ENCODE peak calls at places on chromosomes 1 and 21, in ten cellular contexts. Q, K, V, N, F, I, S, P, J and G are unnamed samples.

GRCh38 chr1:43853161-43853921 is 80.3 kb upstream of the ARTN start:
- DNase-seq in Q (no peak), K (no peak), V (no peak), N (peak; percentile 50), F (peak; percentile 68), I (no peak), S (no peak), P (no peak), J (peak; percentile 73), G (peak; percentile 89)

GRCh38 chr1:71074681-71075080 is 6.2 kb downstream of the ZRANB2 start:
- DNase-seq in Q (no peak), K (no peak), V (no peak), N (no peak), F (no peak), I (no peak), S (no peak), P (no peak), J (no peak), G (peak; percentile 41)

GRCh38 chr1:206674745-206675175 is 9.9 kb upstream of the MAPKAPK2 start:
- DNase-seq in Q (no peak), K (no peak), V (no peak), N (peak; percentile 99), F (peak; percentile 96), I (peak; percentile 91), S (no peak), P (no peak), J (peak; percentile 97), G (peak; percentile 99)

GRCh38 chr1:168824418-168824817 is 95.4 kb upstream of the DPT start:
- DNase-seq in Q (no peak), K (no peak), V (no peak), N (no peak), F (no peak), I (no peak), S (no peak), P (no peak), J (no peak), G (no peak)

GRCh38 chr1:175201061-175201508 is 8.5 kb upstream of the KIAA0040 start:
- DNase-seq in Q (no peak), K (no peak), V (no peak), N (no peak), F (no peak), I (no peak), S (no peak), P (no peak), J (no peak), G (no peak)

GRCh38 chr1:178702141-178702540 is 22.9 kb upstream of the RALGPS2 start:
- DNase-seq in Q (no peak), K (no peak), V (no peak), N (no peak), F (no peak), I (no peak), S (peak; percentile 23), P (no peak), J (peak; percentile 19), G (peak; percentile 77)

GRCh38 chr1:10903826-10904225 is 107.4 kb upstream of the CASZ1 start:
- DNase-seq in Q (no peak), K (no peak), V (no peak), N (no peak), F (no peak), I (no peak), S (no peak), P (peak; percentile 43), J (no peak), G (no peak)

GRCh38 chr1:205217418-205217817 is 5.9 kb upstream of the DSTYK start:
- DNase-seq in Q (no peak), K (no peak), V (no peak), N (no peak), F (no peak), I (no peak), S (no peak), P (no peak), J (no peak), G (no peak)

GRCh38 chr1:160284220-160284781 is 632 bp downstream of the PEX19 start:
- DNase-seq in Q (peak; percentile 18), K (no peak), V (peak; percentile 62), N (no peak), F (peak; percentile 66), I (no peak), S (peak; percentile 52), P (no peak), J (no peak), G (peak; percentile 90)

GRCh38 chr1:48581256-48581655 is 109.3 kb upstream of the SPATA6 start:
- DNase-seq in Q (no peak), K (no peak), V (no peak), N (no peak), F (no peak), I (no peak), S (no peak), P (no peak), J (no peak), G (no peak)

GRCh38 chr1:13661539-13661938 is 38.4 kb upstream of the PRDM2 start:
- DNase-seq in Q (no peak), K (no peak), V (no peak), N (no peak), F (no peak), I (peak; percentile 36), S (no peak), P (no peak), J (peak; percentile 77), G (peak; percentile 92)

GRCh38 chr1:194161591-194161990 is 975.2 kb upstream of the B3GALT2 start:
- DNase-seq in Q (no peak), K (no peak), V (no peak), N (no peak), F (no peak), I (no peak), S (no peak), P (no peak), J (no peak), G (no peak)

GRCh38 chr1:26602378-26602959 is 72.9 kb downstream of the RPS6KA1 start:
- DNase-seq in Q (peak; percentile 22), K (peak; percentile 53), V (peak; percentile 66), N (peak; percentile 50), F (peak; percentile 71), I (no peak), S (peak; percentile 60), P (peak; percentile 56), J (peak; percentile 58), G (peak; percentile 72)

GRCh38 chr1:180542530-180543171 is 16.1 kb upstream of the OVAAL start:
- DNase-seq in Q (no peak), K (no peak), V (no peak), N (no peak), F (peak; percentile 64), I (no peak), S (no peak), P (no peak), J (no peak), G (peak; percentile 55)

GRCh38 chr1:184056921-184057496 is 5.5 kb downstream of the TSEN15 start:
- DNase-seq in Q (no peak), K (no peak), V (peak; percentile 55), N (peak; percentile 36), F (peak; percentile 80), I (no peak), S (no peak), P (no peak), J (peak; percentile 72), G (peak; percentile 82)

GRCh38 chr1:52632732-52633290 is at the start of gene SHISAL2A:
- DNase-seq in Q (no peak), K (peak; percentile 43), V (peak; percentile 61), N (no peak), F (no peak), I (no peak), S (peak; percentile 79), P (peak; percentile 91), J (no peak), G (peak; percentile 35)

GRCh38 chr1:200373811-200374231 is 36.0 kb downstream of the ZNF281 start:
- DNase-seq in Q (no peak), K (no peak), V (no peak), N (no peak), F (no peak), I (no peak), S (peak; percentile 65), P (peak; percentile 37), J (no peak), G (no peak)

GRCh38 chr1:52037402-52037814 is 3.8 kb upstream of the KTI12 start:
- DNase-seq in Q (no peak), K (no peak), V (no peak), N (no peak), F (no peak), I (no peak), S (no peak), P (no peak), J (no peak), G (no peak)

GRCh38 chr1:205983925-205984725 is 19.1 kb downstream of the RAB7B start:
- DNase-seq in Q (peak; percentile 74), K (no peak), V (peak; percentile 83), N (no peak), F (peak; percentile 37), I (peak; percentile 43), S (peak; percentile 79), P (peak; percentile 85), J (peak; percentile 57), G (peak; percentile 82)

GRCh38 chr1:12182410-12182946 is 15.7 kb downstream of the TNFRSF1B start:
- DNase-seq in Q (no peak), K (no peak), V (no peak), N (no peak), F (no peak), I (no peak), S (no peak), P (no peak), J (no peak), G (no peak)

GRCh38 chr1:15051898-15052528 is 101.5 kb upstream of the TMEM51 start:
- DNase-seq in Q (no peak), K (no peak), V (no peak), N (no peak), F (no peak), I (no peak), S (no peak), P (no peak), J (no peak), G (peak; percentile 48)

GRCh38 chr1:5456090-5456789 is 536.0 kb downstream of the NPHP4 start:
- DNase-seq in Q (no peak), K (no peak), V (no peak), N (no peak), F (no peak), I (no peak), S (no peak), P (no peak), J (no peak), G (no peak)

GRCh38 chr21:34835526-34835925 is 166.7 kb downstream of the CLIC6 start:
- DNase-seq in Q (no peak), K (no peak), V (no peak), N (no peak), F (no peak), I (no peak), S (no peak), P (peak; percentile 55), J (no peak), G (peak; percentile 71)

GRCh38 chr1:55474168-55474786 is 259.1 kb upstream of the USP24 start:
- DNase-seq in Q (no peak), K (no peak), V (no peak), N (no peak), F (no peak), I (no peak), S (no peak), P (no peak), J (peak; percentile 52), G (peak; percentile 84)